ENCODE peak calls at places on chromosomes 2 and 18, in five cellular contexts. T is brain microvascular endothelial cell, G is neural progenitor cell, M is RWPE2, U is stomach. O is an unnamed sample.

GRCh38 chr2:151826737-151827157 is 1.5 kb downstream of the ARL5A start:
- DNase-seq in T (no peak), U (no peak), M (no peak), G (no peak), O (no peak)

GRCh38 chr18:59219672-59220163 is at the start of gene GRP:
- DNase-seq in T (no peak), M (no peak), U (no peak), G (peak), O (no peak)

GRCh38 chr2:54871457-54872103 is 148.1 kb downstream of the EML6 start:
- DNase-seq in T (peak), M (no peak), U (no peak), G (no peak), O (no peak)

GRCh38 chr2:11100130-11100529 is 55.1 kb upstream of the SLC66A3 start:
- DNase-seq in U (no peak), T (no peak), G (no peak), M (no peak), O (no peak)

GRCh38 chr2:215022418-215022817 is 116.0 kb downstream of the ABCA12 start:
- DNase-seq in M (no peak), G (no peak), T (peak), U (no peak), O (no peak)

GRCh38 chr18:26487437-26487836 is 60.9 kb downstream of the KCTD1 start:
- DNase-seq in T (no peak), G (no peak), U (peak), M (peak), O (no peak)

GRCh38 chr2:176392125-176392704 is 123.0 kb downstream of the MTX2 start:
- DNase-seq in U (no peak), G (no peak), T (peak), M (no peak), O (no peak)

GRCh38 chr2:46438794-46439193 is 40.6 kb upstream of the TMEM247 start:
- DNase-seq in T (no peak), M (no peak), U (no peak), G (no peak), O (no peak)

GRCh38 chr2:1739961-1740713 is 4.2 kb downstream of the PXDN start:
- DNase-seq in T (peak), G (no peak), U (no peak), M (no peak), O (peak)

GRCh38 chr2:129658430-129658829 is 321.0 kb upstream of the RAB6C start:
- DNase-seq in T (no peak), G (no peak), M (no peak), U (no peak), O (no peak)

GRCh38 chr2:20291106-20291564 is 59.5 kb downstream of the PUM2 start:
- DNase-seq in T (peak), U (peak), G (peak), M (no peak), O (no peak)

GRCh38 chr2:10272464-10272863 is 30.2 kb upstream of the HPCAL1 start:
- DNase-seq in G (no peak), T (no peak), U (peak), M (no peak), O (no peak)

DNA sequence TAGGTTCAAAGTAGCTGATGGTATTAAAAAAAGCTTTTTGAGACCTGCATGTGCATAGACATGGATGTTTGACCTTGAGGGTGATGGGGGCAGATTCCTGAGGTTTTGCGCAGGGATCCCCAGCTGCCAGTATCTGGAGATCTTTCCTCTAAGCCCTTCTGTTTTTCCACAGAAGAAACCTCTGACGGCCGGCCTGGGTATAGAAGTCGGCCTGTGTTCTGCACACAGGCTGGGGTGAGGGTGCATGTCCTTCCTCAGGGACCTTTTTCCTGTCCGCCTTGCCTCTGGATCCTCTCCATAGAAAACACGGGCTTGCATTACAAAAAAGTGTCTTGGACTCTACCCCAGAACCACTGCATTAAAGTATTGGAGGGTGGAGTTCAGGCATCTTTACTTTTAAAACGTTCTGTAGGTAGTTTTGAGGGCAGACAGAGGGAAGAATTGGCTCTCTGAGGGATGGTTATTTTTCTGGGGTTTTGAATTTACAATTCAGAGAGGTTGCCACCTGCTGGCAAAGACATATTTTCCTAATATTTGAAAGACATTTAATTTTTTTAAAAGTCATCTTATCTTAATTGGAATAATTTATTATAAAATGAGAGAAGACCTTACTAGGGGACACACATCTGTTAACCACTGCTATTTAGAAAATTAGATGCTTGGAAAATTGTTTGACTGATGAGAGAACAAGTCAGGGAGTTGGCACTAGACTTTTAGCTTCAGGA is 350.6 kb downstream of the DCDC2C start:
- DNase-seq in U (no peak), T (no peak), G (no peak), M (no peak), O (no peak)
- TF ChIP-seq CTCF in U (no peak), T (no peak), G (peak), M (peak), O (peak)

DNA sequence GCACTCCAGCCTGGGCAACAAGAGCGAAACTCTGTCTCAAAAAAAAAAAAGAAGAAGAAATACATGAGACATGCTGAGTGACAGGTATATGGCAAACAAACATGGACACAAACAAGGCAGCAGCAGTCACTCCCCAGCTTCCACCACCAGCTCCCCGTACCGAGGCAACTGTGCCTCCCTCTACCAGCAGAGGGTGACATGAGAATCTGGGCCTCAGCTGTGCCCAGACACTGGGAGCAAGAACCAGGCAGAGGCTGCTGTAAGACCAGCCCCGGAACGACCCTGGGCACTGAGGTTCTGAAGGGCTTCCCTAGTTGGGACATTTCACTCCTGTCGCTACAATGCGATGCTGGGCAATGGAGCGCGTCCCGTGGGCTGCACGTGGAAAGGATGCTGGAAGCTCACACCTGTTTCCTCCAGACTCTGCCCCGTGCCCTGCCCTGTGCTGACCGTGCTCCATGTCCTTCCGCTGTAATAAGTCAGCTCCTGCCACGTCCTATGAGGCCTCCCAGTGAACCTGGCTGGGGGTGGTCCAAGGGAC is 37.1 kb downstream of the BOK start:
- DNase-seq in U (no peak), M (no peak), G (peak), T (no peak), O (no peak)
- TF ChIP-seq CTCF in U (no peak), M (peak), G (peak), T (peak), O (peak)

GRCh38 chr2:60998628-60999545 is 18.6 kb upstream of the PEX13 start:
- DNase-seq in M (no peak), T (no peak), G (peak), U (no peak), O (no peak)
- TF ChIP-seq CTCF in M (peak), T (no peak), G (peak), U (peak), O (peak)

GRCh38 chr2:178873912-178874311 is 66.7 kb upstream of the TTN start:
- DNase-seq in G (no peak), M (no peak), U (no peak), T (no peak), O (no peak)

GRCh38 chr2:178874529-178875240 is 67.5 kb upstream of the TTN start:
- DNase-seq in U (no peak), G (no peak), M (no peak), T (no peak), O (no peak)

GRCh38 chr2:178870703-178871102 is 63.5 kb upstream of the TTN start:
- DNase-seq in U (no peak), G (no peak), M (peak), T (peak), O (no peak)

GRCh38 chr2:178865999-178866398 is 58.8 kb upstream of the TTN start:
- DNase-seq in T (no peak), G (no peak), M (no peak), U (no peak), O (no peak)

GRCh38 chr2:178871536-178871935 is 64.3 kb upstream of the TTN start:
- DNase-seq in G (no peak), T (no peak), U (no peak), M (no peak), O (no peak)
- TF ChIP-seq CTCF in G (no peak), T (no peak), U (no peak), M (no peak), O (no peak)

GRCh38 chr2:235500761-235501662 is 7.2 kb downstream of the AGAP1 start:
- DNase-seq in M (no peak), T (peak), G (peak), U (no peak), O (no peak)

GRCh38 chr2:235500110-235500760 is 6.4 kb downstream of the AGAP1 start:
- DNase-seq in T (no peak), U (no peak), G (no peak), M (no peak), O (no peak)

GRCh38 chr2:235497096-235497495 is 3.3 kb downstream of the AGAP1 start:
- DNase-seq in G (no peak), T (no peak), U (no peak), M (no peak), O (no peak)

GRCh38 chr2:235498556-235499305 is 4.9 kb downstream of the AGAP1 start:
- DNase-seq in U (no peak), G (peak), M (no peak), T (no peak), O (no peak)

DNA sequence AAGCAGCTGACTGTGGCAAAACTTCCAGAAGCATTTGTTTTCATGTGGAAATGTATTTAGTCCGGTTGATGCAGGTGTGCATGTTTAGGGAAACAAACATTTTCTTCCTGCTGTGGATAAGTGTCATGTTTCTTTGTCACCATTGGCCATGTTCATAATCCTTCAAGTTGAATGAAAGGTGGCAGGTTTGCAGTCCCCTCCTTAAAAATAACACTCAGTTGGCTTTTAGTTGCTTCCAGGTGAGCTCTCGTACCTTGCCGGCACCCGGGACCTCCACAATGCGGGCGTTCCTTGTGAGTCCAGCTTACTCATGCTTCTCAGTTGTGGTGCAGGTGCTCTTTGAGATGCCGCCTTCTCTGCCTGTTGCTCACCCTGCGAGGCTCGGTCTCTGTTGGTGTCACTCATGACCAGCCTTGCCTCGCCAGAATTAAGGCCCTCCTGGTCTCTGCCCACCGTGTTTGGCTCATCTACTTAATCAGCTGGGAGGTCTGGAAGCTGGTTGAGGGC is 5.5 kb downstream of the AGAP1 start:
- DNase-seq in M (no peak), G (no peak), U (no peak), T (no peak), O (no peak)
- TF ChIP-seq CTCF in M (no peak), G (no peak), U (no peak), T (no peak), O (no peak)

DNA sequence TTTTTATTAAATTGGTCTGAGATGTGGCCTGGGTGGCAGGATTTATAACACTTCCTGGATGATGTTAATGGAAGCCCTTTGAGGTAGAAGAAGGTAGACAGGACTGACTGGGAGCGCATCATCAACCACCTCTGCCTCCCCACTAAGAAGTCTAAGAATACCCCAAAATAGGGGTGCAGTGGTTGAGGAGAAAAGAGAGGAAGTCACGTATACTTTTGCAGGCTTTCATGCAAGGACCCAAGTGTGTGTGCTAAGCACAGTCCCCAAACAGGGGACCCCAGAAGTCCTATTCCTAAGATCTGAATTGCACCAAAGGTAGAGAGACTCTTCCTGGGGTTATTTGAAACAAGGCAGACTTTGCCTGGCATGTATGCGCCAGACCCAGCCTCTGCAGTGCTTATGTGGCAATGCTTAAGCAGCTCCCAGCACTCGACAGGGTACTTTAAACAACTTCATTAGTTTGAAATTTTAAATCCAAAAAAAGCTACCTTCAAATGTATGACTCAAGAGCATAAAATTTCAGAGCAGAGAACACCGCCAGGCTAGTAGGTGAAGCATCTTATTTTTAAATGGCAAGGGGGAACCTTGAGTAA is 35.3 kb downstream of the BCL2 start:
- DNase-seq in U (no peak), T (no peak), G (no peak), M (no peak), O (no peak)
- TF ChIP-seq CTCF in U (no peak), T (no peak), G (no peak), M (no peak), O (no peak)

GRCh38 chr2:136117909-136118818 is at the start of gene CXCR4:
- DNase-seq in U (peak), M (no peak), G (peak), T (no peak), O (peak)
- TF ChIP-seq CTCF in U (no peak), M (no peak), G (peak), T (peak), O (peak)

GRCh38 chr18:51559902-51560287 is 362.4 kb upstream of the MEX3C start:
- DNase-seq in T (no peak), M (no peak), G (no peak), U (no peak), O (no peak)
- TF ChIP-seq CTCF in T (no peak), M (peak), G (peak), U (no peak), O (no peak)

DNA sequence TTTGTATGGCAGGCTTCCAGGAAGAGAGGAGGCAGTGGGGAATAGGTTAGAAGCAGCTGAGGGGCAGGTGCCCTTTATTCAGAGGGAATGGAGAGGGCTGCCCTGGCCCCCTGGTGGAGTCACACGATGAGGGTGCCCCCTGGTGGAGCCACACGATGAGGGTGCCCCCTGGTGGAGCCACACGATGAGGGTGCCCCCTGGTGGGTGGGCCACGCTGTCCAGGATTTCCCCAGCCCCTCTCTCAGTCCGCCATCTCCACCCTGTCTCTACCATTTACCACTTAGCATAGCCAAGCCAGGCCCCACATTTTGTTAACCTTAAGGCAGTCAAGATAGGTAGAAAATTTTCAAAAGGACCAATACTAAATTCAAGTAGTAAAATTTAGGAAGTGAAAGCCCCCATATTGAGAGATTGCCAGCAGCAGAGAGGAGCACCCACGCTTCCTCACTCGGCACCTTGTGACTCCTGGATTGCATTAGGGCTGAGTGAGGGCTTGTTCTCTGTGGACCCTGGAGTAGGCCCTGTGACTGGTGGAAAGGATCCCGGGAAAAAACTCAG is 10.4 kb upstream of the FAM228A start:
- DNase-seq in M (no peak), U (peak), T (peak), G (peak), O (no peak)
- TF ChIP-seq CTCF in M (peak), U (peak), T (peak), G (peak), O (peak)

GRCh38 chr18:33440011-33440383 is 524 bp downstream of the CCDC178 start:
- DNase-seq in G (peak), M (no peak), U (peak), T (peak), O (peak)
- TF ChIP-seq CTCF in G (peak), M (peak), U (no peak), T (peak), O (peak)

O was measured in type B pancreatic cell.